ENCODE peak calls at places on chromosomes 2 and 18, in eight cellular contexts. C, E, H, U, K, W, J and V are unnamed samples.
A peak's percentile ranks its signal among the peaks of the same experiment; 100 is the strongest.

GRCh38 chr2:25330937-25331336 is 10.8 kb downstream of the DNMT3A start:
- DNase-seq in C (no peak), E (no peak), H (no peak), U (no peak), K (no peak), W (no peak), J (no peak), V (no peak)

GRCh38 chr2:120675460-120676130 is 60.1 kb upstream of the GLI2 start:
- DNase-seq in C (peak; percentile 54), E (peak; percentile 77), H (no peak), U (peak; percentile 56), K (peak; percentile 77), W (peak; percentile 76), J (peak; percentile 32), V (peak; percentile 43)

GRCh38 chr18:3998698-3999333 is 456.3 kb downstream of the DLGAP1 start:
- DNase-seq in C (no peak), E (no peak), H (peak; percentile 23), U (no peak), K (peak; percentile 20), W (peak; percentile 72), J (peak; percentile 59), V (peak; percentile 47)

GRCh38 chr2:30691948-30692828 is 115.1 kb downstream of the CAPN13 start:
- DNase-seq in C (peak; percentile 32), E (peak; percentile 47), H (no peak), U (no peak), K (no peak), W (peak; percentile 29), J (peak; percentile 29), V (no peak)

GRCh38 chr2:85924522-85924921 is 35.7 kb upstream of the ST3GAL5 start:
- DNase-seq in C (peak; percentile 59), E (peak; percentile 77), H (no peak), U (peak; percentile 74), K (no peak), W (peak; percentile 91), J (peak; percentile 92), V (peak; percentile 10)

GRCh38 chr2:54631755-54632154 is 91.7 kb upstream of the EML6 start:
- DNase-seq in C (no peak), E (no peak), H (no peak), U (no peak), K (no peak), W (no peak), J (no peak), V (no peak)

GRCh38 chr2:209688388-209688787 is 83.2 kb upstream of the UNC80 start:
- DNase-seq in C (no peak), E (no peak), H (no peak), U (no peak), K (no peak), W (no peak), J (peak; percentile 11), V (no peak)

GRCh38 chr2:71216501-71216900 is 10.4 kb downstream of the PAIP2B start:
- DNase-seq in C (no peak), E (peak; percentile 52), H (no peak), U (peak; percentile 36), K (no peak), W (no peak), J (peak; percentile 87), V (no peak)

GRCh38 chr2:220043155-220043992 is 415.9 kb downstream of the SLC4A3 start:
- DNase-seq in C (no peak), E (no peak), H (no peak), U (no peak), K (no peak), W (peak; percentile 63), J (peak; percentile 6), V (no peak)

GRCh38 chr2:128037624-128038023 is 9.8 kb upstream of the SAP130 start:
- DNase-seq in C (no peak), E (no peak), H (no peak), U (no peak), K (no peak), W (no peak), J (no peak), V (peak; percentile 15)

GRCh38 chr2:128548461-128548891 is 229.8 kb upstream of the HS6ST1 start:
- DNase-seq in C (no peak), E (no peak), H (no peak), U (no peak), K (no peak), W (no peak), J (no peak), V (no peak)

GRCh38 chr2:30106543-30106942 is 40.3 kb upstream of the YPEL5 start:
- DNase-seq in C (no peak), E (no peak), H (no peak), U (no peak), K (no peak), W (peak; percentile 38), J (no peak), V (no peak)

GRCh38 chr2:96082211-96083063 is 33.9 kb downstream of the ADRA2B start:
- DNase-seq in C (peak; percentile 16), E (no peak), H (no peak), U (no peak), K (no peak), W (no peak), J (no peak), V (no peak)

GRCh38 chr2:134628453-134628852 is 90.3 kb downstream of the TMEM163 start:
- DNase-seq in C (no peak), E (no peak), H (no peak), U (no peak), K (no peak), W (no peak), J (no peak), V (no peak)

GRCh38 chr2:148253716-148254115 is 232.8 kb downstream of the MBD5 start:
- DNase-seq in C (no peak), E (no peak), H (no peak), U (no peak), K (no peak), W (no peak), J (peak; percentile 74), V (peak; percentile 9)

GRCh38 chr2:148375214-148375613 is 269.3 kb upstream of the EPC2 start:
- DNase-seq in C (no peak), E (no peak), H (no peak), U (no peak), K (no peak), W (peak; percentile 39), J (no peak), V (no peak)

GRCh38 chr2:189579585-189579984 is 1.0 kb downstream of the SLC40A1 start:
- DNase-seq in C (no peak), E (no peak), H (no peak), U (no peak), K (no peak), W (peak; percentile 66), J (peak; percentile 33), V (no peak)

GRCh38 chr2:29241341-29241740 is 126.1 kb downstream of the CLIP4 start:
- DNase-seq in C (no peak), E (no peak), H (no peak), U (no peak), K (no peak), W (no peak), J (no peak), V (no peak)

DNA sequence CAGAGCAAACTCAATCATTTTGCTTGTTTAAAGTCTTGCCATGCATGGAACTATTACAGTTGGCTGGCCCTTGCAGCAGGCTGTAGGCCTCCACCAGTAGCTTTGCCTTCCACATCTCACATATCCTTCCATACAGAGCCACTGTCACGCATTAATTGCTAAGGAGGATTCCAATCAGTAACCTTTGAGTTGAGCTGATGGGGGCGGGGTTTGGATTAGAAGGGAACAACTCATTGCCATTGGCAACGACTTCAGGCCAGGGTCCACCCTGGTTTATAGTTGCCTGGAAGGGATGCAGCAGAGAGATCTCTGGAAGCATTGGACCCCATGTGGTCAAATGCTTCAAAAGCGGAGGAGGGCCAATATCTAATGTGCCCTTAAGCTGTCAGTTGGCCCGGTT is 63.3 kb upstream of the TTC39C start:
- DNase-seq in C (no peak), E (no peak), H (no peak), U (no peak), K (no peak), W (no peak), J (no peak), V (no peak)
- TF ChIP-seq CTCF in C (no peak), E (no peak), H (no peak), U (no peak), K (no peak), W (no peak), J (no peak), V (no peak)

GRCh38 chr2:1887915-1888314 is 143.6 kb upstream of the PXDN start:
- DNase-seq in C (no peak), E (no peak), H (no peak), U (no peak), K (peak; percentile 24), W (peak; percentile 4), J (peak; percentile 39), V (no peak)
- TF ChIP-seq CTCF in C (peak; percentile 23), E (no peak), H (peak; percentile 35), U (no peak), K (peak; percentile 50), W (peak; percentile 29), J (peak; percentile 56), V (peak; percentile 9)

GRCh38 chr18:36899289-36899688 is 70.4 kb downstream of the KIAA1328 start:
- DNase-seq in C (no peak), E (no peak), H (no peak), U (no peak), K (peak; percentile 48), W (peak; percentile 9), J (peak; percentile 43), V (peak; percentile 56)
- TF ChIP-seq CTCF in C (no peak), E (no peak), H (peak; percentile 10), U (no peak), K (peak; percentile 68), W (no peak), J (peak; percentile 36), V (peak; percentile 30)

GRCh38 chr2:179541586-179541985 is 277.0 kb upstream of the SESTD1 start:
- DNase-seq in C (no peak), E (no peak), H (no peak), U (no peak), K (no peak), W (no peak), J (no peak), V (no peak)
- TF ChIP-seq CTCF in C (no peak), E (no peak), H (no peak), U (no peak), K (no peak), W (no peak), J (no peak), V (no peak)

DNA sequence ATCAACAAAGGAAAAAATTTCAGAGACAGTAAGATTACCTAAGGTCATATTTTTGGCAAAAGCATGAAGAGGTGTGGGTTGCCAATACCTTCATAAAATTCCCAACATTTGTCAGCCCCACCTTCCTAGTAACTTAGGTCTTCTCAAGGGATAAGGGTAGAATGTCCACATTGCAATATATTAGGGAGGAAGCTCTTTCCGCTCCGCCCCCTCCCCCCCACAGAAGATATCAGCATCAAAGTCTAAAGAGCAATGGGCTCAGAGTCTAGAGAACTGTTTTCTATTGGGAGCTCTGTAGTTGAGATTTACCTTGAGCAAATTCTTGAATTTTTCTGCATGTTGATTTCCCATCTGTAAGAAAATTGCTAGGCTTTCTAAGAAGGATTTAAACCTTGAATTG is 200.3 kb downstream of the CD226 start:
- DNase-seq in C (no peak), E (no peak), H (no peak), U (no peak), K (no peak), W (no peak), J (no peak), V (no peak)
- TF ChIP-seq CTCF in C (no peak), E (no peak), H (no peak), U (no peak), K (no peak), W (no peak), J (no peak), V (no peak)